ENCODE peak calls at places on chromosomes 2 and 18, in four cellular contexts. One of them, this sample, is unnamed.

GRCh38 chr2:11177871-11178598 is 22.8 kb downstream of the SLC66A3 start:
- DNase-seq in Peyer's patch: no peak
- DNase-seq in pons: no peak
- DNase-seq in activated CD4-positive, alpha-beta T cell treated with anti-CD3 and anti-CD28 coated beads, Interleukin-2, amount 50 U/mL, for 1 hour: no peak
- DNase-seq in this sample: no peak

GRCh38 chr2:47109680-47110079 is 45.4 kb downstream of the STPG4 start:
- DNase-seq in activated CD4-positive, alpha-beta T cell treated with anti-CD3 and anti-CD28 coated beads, Interleukin-2, amount 50 U/mL, for 1 hour: no peak
- DNase-seq in pons: no peak
- DNase-seq in Peyer's patch: no peak
- DNase-seq in this sample: no peak

GRCh38 chr2:26172189-26172865 is 561 bp upstream of the GAREM2 start:
- DNase-seq in activated CD4-positive, alpha-beta T cell treated with anti-CD3 and anti-CD28 coated beads, Interleukin-2, amount 50 U/mL, for 1 hour: no peak
- DNase-seq in Peyer's patch: peak
- DNase-seq in pons: no peak
- DNase-seq in this sample: no peak

GRCh38 chr2:173652731-173653426 is 298.2 kb downstream of the CDCA7 start:
- DNase-seq in activated CD4-positive, alpha-beta T cell treated with anti-CD3 and anti-CD28 coated beads, Interleukin-2, amount 50 U/mL, for 1 hour: no peak
- DNase-seq in pons: no peak
- DNase-seq in Peyer's patch: no peak
- DNase-seq in this sample: peak

GRCh38 chr2:139031722-139032121 is 251.5 kb upstream of the NXPH2 start:
- DNase-seq in Peyer's patch: no peak
- DNase-seq in pons: no peak
- DNase-seq in activated CD4-positive, alpha-beta T cell treated with anti-CD3 and anti-CD28 coated beads, Interleukin-2, amount 50 U/mL, for 1 hour: no peak
- DNase-seq in this sample: peak

GRCh38 chr2:186979439-186980116 is 130.6 kb upstream of the ZSWIM2 start:
- DNase-seq in Peyer's patch: no peak
- DNase-seq in pons: no peak
- DNase-seq in activated CD4-positive, alpha-beta T cell treated with anti-CD3 and anti-CD28 coated beads, Interleukin-2, amount 50 U/mL, for 1 hour: no peak
- DNase-seq in this sample: no peak

GRCh38 chr18:41457730-41458129 is 497.3 kb upstream of the PIK3C3 start:
- DNase-seq in Peyer's patch: no peak
- DNase-seq in pons: no peak
- DNase-seq in activated CD4-positive, alpha-beta T cell treated with anti-CD3 and anti-CD28 coated beads, Interleukin-2, amount 50 U/mL, for 1 hour: no peak
- DNase-seq in this sample: no peak

GRCh38 chr2:105125428-105125827 is 87.6 kb downstream of the MRPS9 start:
- DNase-seq in pons: peak
- DNase-seq in Peyer's patch: no peak
- DNase-seq in activated CD4-positive, alpha-beta T cell treated with anti-CD3 and anti-CD28 coated beads, Interleukin-2, amount 50 U/mL, for 1 hour: no peak
- DNase-seq in this sample: no peak

GRCh38 chr2:120735750-120736170 is at the start of gene GLI2:
- DNase-seq in pons: peak
- DNase-seq in Peyer's patch: peak
- DNase-seq in activated CD4-positive, alpha-beta T cell treated with anti-CD3 and anti-CD28 coated beads, Interleukin-2, amount 50 U/mL, for 1 hour: no peak
- DNase-seq in this sample: peak

GRCh38 chr2:19747310-19748072 is 154.3 kb downstream of the TTC32 start:
- DNase-seq in Peyer's patch: no peak
- DNase-seq in pons: no peak
- DNase-seq in activated CD4-positive, alpha-beta T cell treated with anti-CD3 and anti-CD28 coated beads, Interleukin-2, amount 50 U/mL, for 1 hour: no peak
- DNase-seq in this sample: no peak

GRCh38 chr2:204892506-204893255 is 347.4 kb downstream of the PARD3B start:
- DNase-seq in Peyer's patch: no peak
- DNase-seq in activated CD4-positive, alpha-beta T cell treated with anti-CD3 and anti-CD28 coated beads, Interleukin-2, amount 50 U/mL, for 1 hour: no peak
- DNase-seq in pons: no peak
- DNase-seq in this sample: peak

GRCh38 chr18:59612461-59612860 is 84.8 kb downstream of the CCBE1 start:
- DNase-seq in activated CD4-positive, alpha-beta T cell treated with anti-CD3 and anti-CD28 coated beads, Interleukin-2, amount 50 U/mL, for 1 hour: no peak
- DNase-seq in pons: no peak
- DNase-seq in Peyer's patch: no peak
- DNase-seq in this sample: no peak

GRCh38 chr2:85064927-85065630 is 68.1 kb upstream of the TCF7L1 start:
- DNase-seq in Peyer's patch: no peak
- DNase-seq in pons: no peak
- DNase-seq in activated CD4-positive, alpha-beta T cell treated with anti-CD3 and anti-CD28 coated beads, Interleukin-2, amount 50 U/mL, for 1 hour: no peak
- DNase-seq in this sample: no peak

GRCh38 chr2:128260239-128261138 is 58.2 kb downstream of the HS6ST1 start:
- DNase-seq in activated CD4-positive, alpha-beta T cell treated with anti-CD3 and anti-CD28 coated beads, Interleukin-2, amount 50 U/mL, for 1 hour: no peak
- DNase-seq in Peyer's patch: no peak
- DNase-seq in pons: peak
- DNase-seq in this sample: no peak

GRCh38 chr2:231222318-231223000 is 24.0 kb downstream of the ARMC9 start:
- DNase-seq in activated CD4-positive, alpha-beta T cell treated with anti-CD3 and anti-CD28 coated beads, Interleukin-2, amount 50 U/mL, for 1 hour: no peak
- DNase-seq in Peyer's patch: no peak
- DNase-seq in pons: no peak
- DNase-seq in this sample: no peak

GRCh38 chr18:48993586-48993985 is 42.8 kb upstream of the SMAD7 start:
- DNase-seq in pons: no peak
- DNase-seq in activated CD4-positive, alpha-beta T cell treated with anti-CD3 and anti-CD28 coated beads, Interleukin-2, amount 50 U/mL, for 1 hour: no peak
- DNase-seq in Peyer's patch: no peak
- DNase-seq in this sample: peak

GRCh38 chr2:25955869-25956535 is 26.3 kb downstream of the KIF3C start:
- DNase-seq in activated CD4-positive, alpha-beta T cell treated with anti-CD3 and anti-CD28 coated beads, Interleukin-2, amount 50 U/mL, for 1 hour: no peak
- DNase-seq in Peyer's patch: no peak
- DNase-seq in pons: no peak
- DNase-seq in this sample: no peak

GRCh38 chr2:62423883-62424458 is 82.0 kb downstream of the TMEM17 start:
- DNase-seq in pons: peak
- DNase-seq in Peyer's patch: no peak
- DNase-seq in activated CD4-positive, alpha-beta T cell treated with anti-CD3 and anti-CD28 coated beads, Interleukin-2, amount 50 U/mL, for 1 hour: no peak
- DNase-seq in this sample: no peak

GRCh38 chr2:27320958-27321543 is 1.8 kb downstream of the MPV17 start:
- DNase-seq in pons: no peak
- DNase-seq in Peyer's patch: peak
- DNase-seq in activated CD4-positive, alpha-beta T cell treated with anti-CD3 and anti-CD28 coated beads, Interleukin-2, amount 50 U/mL, for 1 hour: no peak
- DNase-seq in this sample: peak

GRCh38 chr18:26103579-26103978 is 13.2 kb upstream of the SS18 start:
- DNase-seq in pons: no peak
- DNase-seq in activated CD4-positive, alpha-beta T cell treated with anti-CD3 and anti-CD28 coated beads, Interleukin-2, amount 50 U/mL, for 1 hour: peak
- DNase-seq in Peyer's patch: peak
- DNase-seq in this sample: no peak

GRCh38 chr2:68463287-68463877 is 3.7 kb downstream of the FBXO48 start:
- DNase-seq in pons: peak
- DNase-seq in Peyer's patch: no peak
- DNase-seq in activated CD4-positive, alpha-beta T cell treated with anti-CD3 and anti-CD28 coated beads, Interleukin-2, amount 50 U/mL, for 1 hour: no peak
- DNase-seq in this sample: peak

GRCh38 chr2:11397513-11397912 is 53.1 kb upstream of the ROCK2 start:
- DNase-seq in activated CD4-positive, alpha-beta T cell treated with anti-CD3 and anti-CD28 coated beads, Interleukin-2, amount 50 U/mL, for 1 hour: no peak
- DNase-seq in Peyer's patch: no peak
- DNase-seq in pons: no peak
- DNase-seq in this sample: no peak

GRCh38 chr2:216991563-216991962 is 131.7 kb upstream of the TNP1 start:
- DNase-seq in pons: no peak
- DNase-seq in Peyer's patch: no peak
- DNase-seq in activated CD4-positive, alpha-beta T cell treated with anti-CD3 and anti-CD28 coated beads, Interleukin-2, amount 50 U/mL, for 1 hour: no peak
- DNase-seq in this sample: no peak

GRCh38 chr2:179440642-179441251 is 176.1 kb upstream of the SESTD1 start:
- DNase-seq in activated CD4-positive, alpha-beta T cell treated with anti-CD3 and anti-CD28 coated beads, Interleukin-2, amount 50 U/mL, for 1 hour: no peak
- DNase-seq in Peyer's patch: no peak
- DNase-seq in pons: peak
- DNase-seq in this sample: peak

GRCh38 chr2:200259577-200259957 is 46.9 kb upstream of the SPATS2L start:
- DNase-seq in activated CD4-positive, alpha-beta T cell treated with anti-CD3 and anti-CD28 coated beads, Interleukin-2, amount 50 U/mL, for 1 hour: no peak
- DNase-seq in Peyer's patch: no peak
- DNase-seq in pons: no peak
- DNase-seq in this sample: no peak

GRCh38 chr2:95046371-95047112 is 21.0 kb downstream of the MAL start:
- DNase-seq in Peyer's patch: no peak
- DNase-seq in activated CD4-positive, alpha-beta T cell treated with anti-CD3 and anti-CD28 coated beads, Interleukin-2, amount 50 U/mL, for 1 hour: no peak
- DNase-seq in pons: no peak
- DNase-seq in this sample: no peak

GRCh38 chr18:25033747-25034471 is 318.1 kb downstream of the ZNF521 start:
- DNase-seq in activated CD4-positive, alpha-beta T cell treated with anti-CD3 and anti-CD28 coated beads, Interleukin-2, amount 50 U/mL, for 1 hour: no peak
- DNase-seq in Peyer's patch: no peak
- DNase-seq in pons: no peak
- DNase-seq in this sample: no peak

GRCh38 chr2:1502891-1503304 is 89.6 kb downstream of the TPO start:
- DNase-seq in Peyer's patch: no peak
- DNase-seq in activated CD4-positive, alpha-beta T cell treated with anti-CD3 and anti-CD28 coated beads, Interleukin-2, amount 50 U/mL, for 1 hour: no peak
- DNase-seq in pons: no peak
- DNase-seq in this sample: no peak

GRCh38 chr2:8457092-8457481 is 224.8 kb upstream of the ID2 start:
- DNase-seq in pons: no peak
- DNase-seq in activated CD4-positive, alpha-beta T cell treated with anti-CD3 and anti-CD28 coated beads, Interleukin-2, amount 50 U/mL, for 1 hour: no peak
- DNase-seq in Peyer's patch: peak
- DNase-seq in this sample: no peak

GRCh38 chr2:102238039-102238756 is 51.4 kb downstream of the IL1RL2 start:
- DNase-seq in Peyer's patch: no peak
- DNase-seq in pons: no peak
- DNase-seq in activated CD4-positive, alpha-beta T cell treated with anti-CD3 and anti-CD28 coated beads, Interleukin-2, amount 50 U/mL, for 1 hour: no peak
- DNase-seq in this sample: no peak

GRCh38 chr18:72419914-72420313 is 124.2 kb downstream of the CBLN2 start:
- DNase-seq in activated CD4-positive, alpha-beta T cell treated with anti-CD3 and anti-CD28 coated beads, Interleukin-2, amount 50 U/mL, for 1 hour: no peak
- DNase-seq in Peyer's patch: no peak
- DNase-seq in pons: no peak
- DNase-seq in this sample: peak

GRCh38 chr2:165239826-165240618 is 808 bp downstream of the SCN2A start:
- DNase-seq in Peyer's patch: no peak
- DNase-seq in pons: peak
- DNase-seq in activated CD4-positive, alpha-beta T cell treated with anti-CD3 and anti-CD28 coated beads, Interleukin-2, amount 50 U/mL, for 1 hour: no peak
- DNase-seq in this sample: no peak

GRCh38 chr2:144553379-144553778 is 33.5 kb upstream of the ZEB2 start:
- DNase-seq in activated CD4-positive, alpha-beta T cell treated with anti-CD3 and anti-CD28 coated beads, Interleukin-2, amount 50 U/mL, for 1 hour: no peak
- DNase-seq in Peyer's patch: no peak
- DNase-seq in pons: no peak
- DNase-seq in this sample: peak

GRCh38 chr2:9251154-9252001 is 44.8 kb downstream of the ASAP2 start:
- DNase-seq in activated CD4-positive, alpha-beta T cell treated with anti-CD3 and anti-CD28 coated beads, Interleukin-2, amount 50 U/mL, for 1 hour: no peak
- DNase-seq in pons: no peak
- DNase-seq in Peyer's patch: no peak
- DNase-seq in this sample: peak

GRCh38 chr2:120312861-120313694 is 32.9 kb upstream of the INHBB start:
- DNase-seq in pons: peak
- DNase-seq in activated CD4-positive, alpha-beta T cell treated with anti-CD3 and anti-CD28 coated beads, Interleukin-2, amount 50 U/mL, for 1 hour: peak
- DNase-seq in Peyer's patch: peak
- DNase-seq in this sample: peak

GRCh38 chr2:188659656-188660406 is 314.3 kb upstream of the COL3A1 start:
- DNase-seq in activated CD4-positive, alpha-beta T cell treated with anti-CD3 and anti-CD28 coated beads, Interleukin-2, amount 50 U/mL, for 1 hour: no peak
- DNase-seq in pons: no peak
- DNase-seq in Peyer's patch: no peak
- DNase-seq in this sample: peak

This sample was measured in RCC 7860.